ENCODE peak calls at places on chromosome 22, in ten cellular contexts. One of them, this sample, is unnamed.

GRCh38 chr22:23570681-23571080 is 9.4 kb downstream of the IGLL1 start:
- DNase-seq in CD4-positive, CD25-positive, alpha-beta regulatory T cell: no peak
- DNase-seq in AG04450: no peak
- DNase-seq in spleen: peak; percentile 53
- DNase-seq in neural progenitor cell: no peak
- DNase-seq in foreskin keratinocyte: no peak
- DNase-seq in naive thymus-derived CD4-positive, alpha-beta T cell: no peak
- DNase-seq in PC-3: no peak
- DNase-seq in HCT116: no peak
- DNase-seq in adrenal gland: no peak
- DNase-seq in this sample: no peak

GRCh38 chr22:50092342-50092741 is 2.5 kb downstream of the MOV10L1 start:
- DNase-seq in CD4-positive, CD25-positive, alpha-beta regulatory T cell: no peak
- DNase-seq in AG04450: no peak
- DNase-seq in spleen: peak; percentile 14
- DNase-seq in neural progenitor cell: no peak
- DNase-seq in foreskin keratinocyte: no peak
- DNase-seq in naive thymus-derived CD4-positive, alpha-beta T cell: no peak
- DNase-seq in PC-3: no peak
- DNase-seq in HCT116: no peak
- DNase-seq in adrenal gland: no peak
- DNase-seq in this sample: no peak

GRCh38 chr22:38973289-38974169 is 8.6 kb upstream of the APOBEC3B start:
- DNase-seq in CD4-positive, CD25-positive, alpha-beta regulatory T cell: peak; percentile 26
- DNase-seq in AG04450: no peak
- DNase-seq in spleen: peak; percentile 74
- DNase-seq in neural progenitor cell: peak; percentile 80
- DNase-seq in foreskin keratinocyte: no peak
- DNase-seq in naive thymus-derived CD4-positive, alpha-beta T cell: peak; percentile 51
- DNase-seq in PC-3: peak; percentile 55
- DNase-seq in HCT116: no peak
- DNase-seq in adrenal gland: no peak
- DNase-seq in this sample: no peak

GRCh38 chr22:38467904-38468760 is at the start of gene KDELR3:
- DNase-seq in CD4-positive, CD25-positive, alpha-beta regulatory T cell: no peak
- DNase-seq in AG04450: peak; percentile 30
- DNase-seq in spleen: peak; percentile 79
- DNase-seq in neural progenitor cell: peak; percentile 57
- DNase-seq in foreskin keratinocyte: no peak
- DNase-seq in naive thymus-derived CD4-positive, alpha-beta T cell: no peak
- DNase-seq in PC-3: peak; percentile 62
- DNase-seq in HCT116: peak; percentile 15
- DNase-seq in adrenal gland: peak; percentile 55
- DNase-seq in this sample: no peak

GRCh38 chr22:38479096-38479840 is 11.4 kb downstream of the KDELR3 start:
- DNase-seq in CD4-positive, CD25-positive, alpha-beta regulatory T cell: no peak
- DNase-seq in AG04450: no peak
- DNase-seq in spleen: no peak
- DNase-seq in neural progenitor cell: no peak
- DNase-seq in foreskin keratinocyte: no peak
- DNase-seq in naive thymus-derived CD4-positive, alpha-beta T cell: no peak
- DNase-seq in PC-3: no peak
- DNase-seq in HCT116: no peak
- DNase-seq in adrenal gland: no peak
- DNase-seq in this sample: no peak

GRCh38 chr22:44567846-44568493 is 69.9 kb upstream of the RTL6 start:
- DNase-seq in CD4-positive, CD25-positive, alpha-beta regulatory T cell: peak; percentile 17
- DNase-seq in AG04450: no peak
- DNase-seq in spleen: peak; percentile 79
- DNase-seq in neural progenitor cell: no peak
- DNase-seq in foreskin keratinocyte: no peak
- DNase-seq in naive thymus-derived CD4-positive, alpha-beta T cell: peak; percentile 19
- DNase-seq in PC-3: peak; percentile 36
- DNase-seq in HCT116: peak; percentile 54
- DNase-seq in adrenal gland: peak; percentile 31
- DNase-seq in this sample: no peak

GRCh38 chr22:41308544-41308947 is 7.2 kb downstream of the ZC3H7B start:
- DNase-seq in CD4-positive, CD25-positive, alpha-beta regulatory T cell: no peak
- DNase-seq in AG04450: no peak
- DNase-seq in spleen: no peak
- DNase-seq in neural progenitor cell: no peak
- DNase-seq in foreskin keratinocyte: no peak
- DNase-seq in naive thymus-derived CD4-positive, alpha-beta T cell: no peak
- DNase-seq in PC-3: no peak
- DNase-seq in HCT116: no peak
- DNase-seq in adrenal gland: peak; percentile 53
- DNase-seq in this sample: no peak

GRCh38 chr22:17369553-17370035 is 334 bp downstream of the CECR2 start:
- DNase-seq in CD4-positive, CD25-positive, alpha-beta regulatory T cell: no peak
- DNase-seq in AG04450: no peak
- DNase-seq in spleen: peak; percentile 82
- DNase-seq in neural progenitor cell: peak; percentile 88
- DNase-seq in foreskin keratinocyte: no peak
- DNase-seq in naive thymus-derived CD4-positive, alpha-beta T cell: peak; percentile 27
- DNase-seq in PC-3: no peak
- DNase-seq in HCT116: no peak
- DNase-seq in adrenal gland: no peak
- DNase-seq in this sample: no peak

GRCh38 chr22:25368271-25368670 is 148.8 kb downstream of the CRYBB2 start:
- DNase-seq in CD4-positive, CD25-positive, alpha-beta regulatory T cell: no peak
- DNase-seq in AG04450: peak; percentile 24
- DNase-seq in spleen: no peak
- DNase-seq in neural progenitor cell: no peak
- DNase-seq in foreskin keratinocyte: peak; percentile 21
- DNase-seq in naive thymus-derived CD4-positive, alpha-beta T cell: no peak
- DNase-seq in PC-3: peak; percentile 61
- DNase-seq in HCT116: no peak
- DNase-seq in adrenal gland: peak; percentile 68
- DNase-seq in this sample: no peak
- H3K27ac ChIP-seq in CD4-positive, CD25-positive, alpha-beta regulatory T cell: no peak overlapping the region
- H3K27ac ChIP-seq in AG04450: no peak overlapping the region
- H3K27ac ChIP-seq in spleen: no peak overlapping the region
- H3K27ac ChIP-seq in neural progenitor cell: no peak overlapping the region
- H3K27ac ChIP-seq in foreskin keratinocyte: no peak overlapping the region
- H3K27ac ChIP-seq in naive thymus-derived CD4-positive, alpha-beta T cell: no peak overlapping the region
- H3K27ac ChIP-seq in PC-3: no peak overlapping the region
- H3K27ac ChIP-seq in HCT116: no peak overlapping the region
- H3K27ac ChIP-seq in adrenal gland: no peak overlapping the region
- H3K27ac ChIP-seq in this sample: no peak overlapping the region

DNA sequence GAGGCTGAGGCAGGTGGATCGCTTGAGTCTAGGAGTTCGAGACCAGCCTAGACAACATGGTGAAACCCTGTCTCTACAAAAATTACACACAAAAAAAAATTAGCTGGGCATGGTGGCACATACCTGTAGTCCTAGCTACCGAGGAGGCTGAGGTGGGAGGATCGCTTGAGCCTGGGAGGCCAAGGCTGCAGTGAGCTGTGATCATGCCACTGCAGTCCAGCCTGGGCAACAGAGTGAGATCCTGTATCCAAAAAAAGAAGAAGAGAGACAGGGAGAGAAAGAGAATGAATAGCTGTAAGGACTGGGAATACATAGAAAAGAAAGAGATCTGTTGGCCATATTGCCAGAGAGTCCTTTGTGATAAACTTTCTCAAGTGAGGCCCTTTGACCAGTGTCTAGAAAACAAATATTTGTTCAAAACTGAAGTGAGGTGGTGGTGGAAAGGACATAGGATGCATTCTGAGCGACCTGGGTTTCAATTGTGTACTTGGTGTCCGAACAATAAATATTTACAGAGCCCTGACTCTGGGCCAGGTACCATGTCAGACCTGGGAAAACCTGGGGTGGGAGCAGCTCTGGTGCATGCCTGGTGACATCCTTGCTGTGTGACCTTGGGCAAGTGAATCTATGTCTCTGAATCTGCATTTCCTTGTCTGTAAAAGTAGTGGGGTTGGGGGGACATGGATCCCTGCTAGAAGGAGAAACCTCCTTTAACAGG is 89.6 kb upstream of the CRYBB3 start:
- DNase-seq in CD4-positive, CD25-positive, alpha-beta regulatory T cell: no peak
- DNase-seq in AG04450: no peak
- DNase-seq in spleen: no peak
- DNase-seq in neural progenitor cell: no peak
- DNase-seq in foreskin keratinocyte: no peak
- DNase-seq in naive thymus-derived CD4-positive, alpha-beta T cell: no peak
- DNase-seq in PC-3: no peak
- DNase-seq in HCT116: no peak
- DNase-seq in adrenal gland: no peak
- DNase-seq in this sample: no peak
- H3K27ac ChIP-seq in CD4-positive, CD25-positive, alpha-beta regulatory T cell: no peak overlapping the region
- H3K27ac ChIP-seq in AG04450: no peak overlapping the region
- H3K27ac ChIP-seq in spleen: no peak overlapping the region
- H3K27ac ChIP-seq in neural progenitor cell: no peak overlapping the region
- H3K27ac ChIP-seq in foreskin keratinocyte: no peak overlapping the region
- H3K27ac ChIP-seq in naive thymus-derived CD4-positive, alpha-beta T cell: peak overlapping the region; percentile 16
- H3K27ac ChIP-seq in PC-3: no peak overlapping the region
- H3K27ac ChIP-seq in HCT116: peak overlapping the region; percentile 55
- H3K27ac ChIP-seq in adrenal gland: peak overlapping the region; percentile 91
- H3K27ac ChIP-seq in this sample: peak overlapping the region; percentile 87

GRCh38 chr22:37260396-37260795 is 16.3 kb upstream of the RAC2 start:
- DNase-seq in CD4-positive, CD25-positive, alpha-beta regulatory T cell: no peak
- DNase-seq in AG04450: no peak
- DNase-seq in spleen: peak; percentile 59
- DNase-seq in neural progenitor cell: no peak
- DNase-seq in foreskin keratinocyte: no peak
- DNase-seq in naive thymus-derived CD4-positive, alpha-beta T cell: no peak
- DNase-seq in PC-3: no peak
- DNase-seq in HCT116: no peak
- DNase-seq in adrenal gland: no peak
- DNase-seq in this sample: no peak

GRCh38 chr22:37258005-37258790 is 14.1 kb upstream of the RAC2 start:
- DNase-seq in CD4-positive, CD25-positive, alpha-beta regulatory T cell: no peak
- DNase-seq in AG04450: no peak
- DNase-seq in spleen: peak; percentile 11
- DNase-seq in neural progenitor cell: no peak
- DNase-seq in foreskin keratinocyte: no peak
- DNase-seq in naive thymus-derived CD4-positive, alpha-beta T cell: no peak
- DNase-seq in PC-3: peak; percentile 48
- DNase-seq in HCT116: no peak
- DNase-seq in adrenal gland: peak; percentile 1
- DNase-seq in this sample: no peak

GRCh38 chr22:37259540-37260029 is 15.5 kb upstream of the RAC2 start:
- DNase-seq in CD4-positive, CD25-positive, alpha-beta regulatory T cell: no peak
- DNase-seq in AG04450: no peak
- DNase-seq in spleen: peak; percentile 73
- DNase-seq in neural progenitor cell: peak; percentile 72
- DNase-seq in foreskin keratinocyte: no peak
- DNase-seq in naive thymus-derived CD4-positive, alpha-beta T cell: peak; percentile 41
- DNase-seq in PC-3: peak; percentile 63
- DNase-seq in HCT116: peak; percentile 54
- DNase-seq in adrenal gland: peak; percentile 12
- DNase-seq in this sample: no peak

GRCh38 chr22:37260939-37261338 is 16.9 kb upstream of the RAC2 start:
- DNase-seq in CD4-positive, CD25-positive, alpha-beta regulatory T cell: peak; percentile 70
- DNase-seq in AG04450: no peak
- DNase-seq in spleen: peak; percentile 89
- DNase-seq in neural progenitor cell: peak; percentile 82
- DNase-seq in foreskin keratinocyte: no peak
- DNase-seq in naive thymus-derived CD4-positive, alpha-beta T cell: peak; percentile 70
- DNase-seq in PC-3: peak; percentile 57
- DNase-seq in HCT116: peak; percentile 45
- DNase-seq in adrenal gland: peak; percentile 61
- DNase-seq in this sample: no peak

GRCh38 chr22:37258810-37259472 is 14.9 kb upstream of the RAC2 start:
- DNase-seq in CD4-positive, CD25-positive, alpha-beta regulatory T cell: no peak
- DNase-seq in AG04450: no peak
- DNase-seq in spleen: peak; percentile 15
- DNase-seq in neural progenitor cell: no peak
- DNase-seq in foreskin keratinocyte: no peak
- DNase-seq in naive thymus-derived CD4-positive, alpha-beta T cell: no peak
- DNase-seq in PC-3: no peak
- DNase-seq in HCT116: no peak
- DNase-seq in adrenal gland: peak; percentile 3
- DNase-seq in this sample: no peak
- H3K27ac ChIP-seq in CD4-positive, CD25-positive, alpha-beta regulatory T cell: no peak overlapping the region
- H3K27ac ChIP-seq in AG04450: no peak overlapping the region
- H3K27ac ChIP-seq in spleen: no peak overlapping the region
- H3K27ac ChIP-seq in neural progenitor cell: no peak overlapping the region
- H3K27ac ChIP-seq in foreskin keratinocyte: peak overlapping the region; percentile 14
- H3K27ac ChIP-seq in naive thymus-derived CD4-positive, alpha-beta T cell: no peak overlapping the region
- H3K27ac ChIP-seq in PC-3: peak overlapping the region; percentile 72
- H3K27ac ChIP-seq in HCT116: peak overlapping the region; percentile 3
- H3K27ac ChIP-seq in adrenal gland: no peak overlapping the region
- H3K27ac ChIP-seq in this sample: no peak overlapping the region

GRCh38 chr22:19879996-19880785 is 25.5 kb upstream of the GNB1L start:
- DNase-seq in CD4-positive, CD25-positive, alpha-beta regulatory T cell: no peak
- DNase-seq in AG04450: no peak
- DNase-seq in spleen: peak; percentile 66
- DNase-seq in neural progenitor cell: no peak
- DNase-seq in foreskin keratinocyte: no peak
- DNase-seq in naive thymus-derived CD4-positive, alpha-beta T cell: no peak
- DNase-seq in PC-3: no peak
- DNase-seq in HCT116: no peak
- DNase-seq in adrenal gland: peak; percentile 1
- DNase-seq in this sample: no peak

GRCh38 chr22:19879651-19879995 is 24.9 kb upstream of the GNB1L start:
- DNase-seq in CD4-positive, CD25-positive, alpha-beta regulatory T cell: no peak
- DNase-seq in AG04450: no peak
- DNase-seq in spleen: peak; percentile 53
- DNase-seq in neural progenitor cell: no peak
- DNase-seq in foreskin keratinocyte: no peak
- DNase-seq in naive thymus-derived CD4-positive, alpha-beta T cell: no peak
- DNase-seq in PC-3: no peak
- DNase-seq in HCT116: no peak
- DNase-seq in adrenal gland: peak; percentile 5
- DNase-seq in this sample: no peak

GRCh38 chr22:19882446-19883381 is 28.0 kb upstream of the GNB1L start:
- DNase-seq in CD4-positive, CD25-positive, alpha-beta regulatory T cell: no peak
- DNase-seq in AG04450: no peak
- DNase-seq in spleen: peak; percentile 65
- DNase-seq in neural progenitor cell: no peak
- DNase-seq in foreskin keratinocyte: no peak
- DNase-seq in naive thymus-derived CD4-positive, alpha-beta T cell: no peak
- DNase-seq in PC-3: no peak
- DNase-seq in HCT116: no peak
- DNase-seq in adrenal gland: peak; percentile 4
- DNase-seq in this sample: no peak

GRCh38 chr22:19879248-19879575 is 24.5 kb upstream of the GNB1L start:
- DNase-seq in CD4-positive, CD25-positive, alpha-beta regulatory T cell: no peak
- DNase-seq in AG04450: no peak
- DNase-seq in spleen: peak; percentile 64
- DNase-seq in neural progenitor cell: no peak
- DNase-seq in foreskin keratinocyte: no peak
- DNase-seq in naive thymus-derived CD4-positive, alpha-beta T cell: no peak
- DNase-seq in PC-3: no peak
- DNase-seq in HCT116: no peak
- DNase-seq in adrenal gland: peak; percentile 3
- DNase-seq in this sample: no peak

DNA sequence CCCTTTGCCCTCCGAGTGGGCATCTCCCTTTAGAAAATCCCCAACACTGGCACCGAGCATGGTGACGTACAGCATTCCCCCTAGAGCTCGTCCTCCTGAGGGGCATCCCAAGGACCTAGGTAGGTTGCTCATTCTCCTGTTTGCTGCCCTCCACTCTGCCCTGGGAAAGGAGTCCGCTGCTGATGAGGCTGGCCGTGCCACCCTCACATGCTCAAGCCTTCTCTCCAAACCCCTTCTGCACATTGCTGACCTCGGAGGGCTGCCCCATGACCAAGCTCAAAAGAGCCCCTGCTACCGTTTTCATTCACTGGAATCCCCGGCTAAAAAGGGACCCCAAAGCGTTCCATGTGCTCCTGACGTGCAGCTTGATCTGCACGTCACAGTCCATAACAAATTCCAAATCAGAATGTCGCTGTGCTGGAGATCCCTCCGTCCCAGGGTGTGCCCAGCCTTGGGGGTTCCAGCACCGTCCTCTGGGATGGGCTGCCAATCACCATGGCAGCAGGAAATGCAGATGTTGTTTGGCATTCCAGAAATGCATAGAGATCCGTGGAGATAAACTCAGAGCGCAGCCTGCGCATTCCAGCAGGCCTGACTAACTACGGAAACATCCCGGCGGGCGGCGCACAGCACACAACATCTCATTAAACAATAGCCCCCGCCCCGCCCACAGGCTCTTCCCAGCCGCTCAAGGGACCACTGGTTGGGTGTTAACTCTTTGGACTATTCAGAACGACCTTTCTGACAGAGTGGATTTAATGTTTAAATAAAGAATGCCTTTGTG is 26.3 kb upstream of the GNB1L start:
- DNase-seq in CD4-positive, CD25-positive, alpha-beta regulatory T cell: no peak
- DNase-seq in AG04450: peak; percentile 87
- DNase-seq in spleen: peak; percentile 68
- DNase-seq in neural progenitor cell: peak; percentile 96
- DNase-seq in foreskin keratinocyte: peak; percentile 88
- DNase-seq in naive thymus-derived CD4-positive, alpha-beta T cell: no peak
- DNase-seq in PC-3: peak; percentile 96
- DNase-seq in HCT116: peak; percentile 41
- DNase-seq in adrenal gland: peak; percentile 23
- DNase-seq in this sample: no peak
- H3K27ac ChIP-seq in CD4-positive, CD25-positive, alpha-beta regulatory T cell: no peak overlapping the region
- H3K27ac ChIP-seq in AG04450: peak overlapping the region; percentile 95
- H3K27ac ChIP-seq in spleen: no peak overlapping the region
- H3K27ac ChIP-seq in neural progenitor cell: no peak overlapping the region
- H3K27ac ChIP-seq in foreskin keratinocyte: no peak overlapping the region
- H3K27ac ChIP-seq in naive thymus-derived CD4-positive, alpha-beta T cell: no peak overlapping the region
- H3K27ac ChIP-seq in PC-3: peak overlapping the region; percentile 86
- H3K27ac ChIP-seq in HCT116: peak overlapping the region; percentile 50
- H3K27ac ChIP-seq in adrenal gland: no peak overlapping the region
- H3K27ac ChIP-seq in this sample: no peak overlapping the region

This sample was measured in caudate nucleus.